ENCODE peak calls at places on chromosomes 16 and 17, in five cellular contexts. H, U, P, M and T are unnamed samples.

GRCh38 chr16:6247771-6248170 is 1084.9 kb upstream of the RBFOX1 start:
- DNase-seq in P (no peak), U (no peak), H (no peak), M (no peak), T (no peak)

GRCh38 chr17:40707720-40708119 is 4.2 kb upstream of the KRT24 start:
- DNase-seq in U (no peak), H (no peak), M (no peak), P (no peak), T (no peak)

GRCh38 chr16:89275284-89275584 is 57.7 kb downstream of the ZNF778 start:
- DNase-seq in P (no peak), M (no peak), H (no peak), U (no peak), T (no peak)

GRCh38 chr17:21019976-21020575 is 22.7 kb downstream of the USP22 start:
- DNase-seq in P (peak; percentile 33), U (no peak), M (peak; percentile 75), H (no peak), T (no peak)

GRCh38 chr16:3716831-3717234 is 491 bp downstream of the TRAP1 start:
- DNase-seq in U (no peak), H (peak; percentile 34), M (peak; percentile 81), P (no peak), T (no peak)

GRCh38 chr17:66348605-66349165 is 46.3 kb downstream of the PRKCA start:
- DNase-seq in P (no peak), U (peak; percentile 38), M (no peak), H (no peak), T (no peak)

GRCh38 chr16:88893127-88893968 is 26.9 kb upstream of the PABPN1L start:
- DNase-seq in U (no peak), P (no peak), M (no peak), H (no peak), T (no peak)

GRCh38 chr17:13435230-13435629 is 166.5 kb downstream of the HS3ST3A1 start:
- DNase-seq in H (no peak), M (no peak), P (no peak), U (no peak), T (no peak)

GRCh38 chr16:82935781-82936180 is 309.0 kb downstream of the CDH13 start:
- DNase-seq in M (no peak), H (no peak), P (no peak), U (no peak), T (no peak)

GRCh38 chr17:4583206-4583605 is 1.1 kb upstream of the SMTNL2 start:
- DNase-seq in P (no peak), H (no peak), M (no peak), U (no peak), T (no peak)

GRCh38 chr16:54594646-54595381 is 308.2 kb upstream of the IRX3 start:
- DNase-seq in P (no peak), H (no peak), M (peak; percentile 56), U (no peak), T (no peak)

GRCh38 chr17:37062036-37062435 is 113.3 kb downstream of the AATF start:
- DNase-seq in U (no peak), M (peak; percentile 22), H (no peak), P (no peak), T (no peak)

GRCh38 chr17:44353656-44354331 is 8.7 kb downstream of the GRN start:
- DNase-seq in U (no peak), M (peak; percentile 92), H (peak; percentile 54), P (no peak), T (no peak)

GRCh38 chr17:44917456-44917855 is 2.2 kb upstream of the GFAP start:
- DNase-seq in U (no peak), M (no peak), P (no peak), H (no peak), T (no peak)

GRCh38 chr16:70152578-70153302 is 20.8 kb upstream of the CLEC18C start:
- DNase-seq in M (peak; percentile 18), P (no peak), U (no peak), H (no peak), T (no peak)

GRCh38 chr17:29546085-29546484 is 20.8 kb downstream of the ABHD15 start:
- DNase-seq in P (no peak), H (no peak), U (no peak), M (no peak), T (no peak)

GRCh38 chr16:89176147-89176690 is 4.7 kb downstream of the CDH15 start:
- DNase-seq in H (no peak), M (no peak), P (no peak), U (no peak), T (no peak)

GRCh38 chr17:66682293-66682692 is 152.6 kb upstream of the CACNG5 start:
- DNase-seq in M (no peak), P (no peak), U (no peak), H (no peak), T (no peak)

GRCh38 chr17:41967141-41967920 is 736 bp downstream of the CNP start:
- DNase-seq in P (no peak), H (peak; percentile 23), U (no peak), M (no peak), T (no peak)

GRCh38 chr17:40415390-40415789 is 2.3 kb downstream of the TOP2A start:
- DNase-seq in M (peak; percentile 36), H (no peak), P (no peak), U (peak; percentile 18), T (no peak)

GRCh38 chr17:30517786-30518185 is 40.6 kb downstream of the GOSR1 start:
- DNase-seq in P (no peak), M (no peak), H (no peak), U (no peak), T (no peak)

GRCh38 chr16:49473131-49473530 is 99.5 kb downstream of the C16orf78 start:
- DNase-seq in U (no peak), H (no peak), M (no peak), P (no peak), T (no peak)

GRCh38 chr17:50079334-50080095 is 15.6 kb upstream of the PDK2 start:
- DNase-seq in U (no peak), M (peak; percentile 90), P (no peak), H (peak; percentile 86), T (no peak)

GRCh38 chr16:74747716-74748041 is 26.9 kb downstream of the FA2H start:
- DNase-seq in U (no peak), M (no peak), P (no peak), H (no peak), T (no peak)